ENCODE peak calls at places on chromosomes 12 and 14, in seven cellular contexts. P, C, E, A, D, R and W are unnamed samples.

GRCh38 chr12:124994435-124994975 is 1.1 kb downstream of the BRI3BP start:
- DNase-seq in P (no peak), C (no peak), E (no peak), A (no peak), D (peak), R (peak), W (peak)

GRCh38 chr14:64439141-64439540 is 26.2 kb upstream of the AKAP5 start:
- DNase-seq in P (no peak), C (no peak), E (no peak), A (no peak), D (no peak), R (no peak), W (no peak)

GRCh38 chr14:59374048-59374447 is 91.1 kb downstream of the GPR135 start:
- DNase-seq in P (no peak), C (no peak), E (no peak), A (no peak), D (no peak), R (no peak), W (no peak)

GRCh38 chr12:22700126-22700525 is 75.2 kb downstream of the ETNK1 start:
- DNase-seq in P (no peak), C (no peak), E (no peak), A (no peak), D (no peak), R (no peak), W (peak)

GRCh38 chr12:68856510-68856909 is 48.5 kb downstream of the MDM2 start:
- DNase-seq in P (no peak), C (no peak), E (no peak), A (no peak), D (no peak), R (no peak), W (no peak)

GRCh38 chr14:88706425-88706824 is 86.3 kb downstream of the EML5 start:
- DNase-seq in P (no peak), C (no peak), E (no peak), A (peak), D (no peak), R (no peak), W (peak)

GRCh38 chr12:66491812-66492361 is 187.0 kb downstream of the GRIP1 start:
- DNase-seq in P (no peak), C (no peak), E (no peak), A (peak), D (no peak), R (no peak), W (no peak)

GRCh38 chr12:93990832-93991748 is 157.3 kb upstream of the PLXNC1 start:
- DNase-seq in P (peak), C (no peak), E (no peak), A (peak), D (no peak), R (peak), W (peak)

GRCh38 chr12:68497702-68498101 is 113.0 kb upstream of the RAP1B start:
- DNase-seq in P (no peak), C (no peak), E (peak), A (peak), D (no peak), R (no peak), W (peak)

GRCh38 chr12:45483571-45483970 is 245.9 kb upstream of the ARID2 start:
- DNase-seq in P (no peak), C (no peak), E (no peak), A (peak), D (no peak), R (no peak), W (peak)

GRCh38 chr14:67532998-67533753 is at the start of gene PLEKHH1:
- DNase-seq in P (peak), C (peak), E (peak), A (peak), D (peak), R (peak), W (peak)

GRCh38 chr12:132131952-132132351 is 12.2 kb downstream of the DDX51 start:
- DNase-seq in P (no peak), C (no peak), E (no peak), A (no peak), D (no peak), R (peak), W (no peak)

GRCh38 chr12:4148418-4149056 is 125.0 kb upstream of the CCND2 start:
- DNase-seq in P (no peak), C (peak), E (no peak), A (no peak), D (peak), R (peak), W (no peak)

GRCh38 chr12:21941522-21942376 is 523 bp upstream of the ABCC9 start:
- DNase-seq in P (no peak), C (no peak), E (no peak), A (peak), D (peak), R (peak), W (peak)

GRCh38 chr14:77278461-77279230 is 7.6 kb upstream of the NGB start:
- DNase-seq in P (no peak), C (no peak), E (no peak), A (no peak), D (no peak), R (no peak), W (no peak)

GRCh38 chr12:95336387-95337067 is 118.9 kb downstream of the VEZT start:
- DNase-seq in P (peak), C (no peak), E (peak), A (peak), D (peak), R (peak), W (peak)

GRCh38 chr14:74528406-74528805 is 34.8 kb downstream of the ISCA2 start:
- DNase-seq in P (no peak), C (no peak), E (no peak), A (no peak), D (no peak), R (no peak), W (no peak)

GRCh38 chr14:75274899-75275569 is 3.6 kb upstream of the FOS start:
- DNase-seq in P (no peak), C (peak), E (peak), A (no peak), D (peak), R (peak), W (peak)

GRCh38 chr14:30143617-30144016 is 216.0 kb upstream of the PRKD1 start:
- DNase-seq in P (no peak), C (no peak), E (no peak), A (peak), D (no peak), R (no peak), W (peak)

GRCh38 chr12:96236221-96236822 is 42.1 kb downstream of the ELK3 start:
- DNase-seq in P (no peak), C (peak), E (no peak), A (peak), D (peak), R (no peak), W (peak)

GRCh38 chr14:30214014-30214413 is 286.4 kb upstream of the PRKD1 start:
- DNase-seq in P (no peak), C (no peak), E (no peak), A (peak), D (no peak), R (no peak), W (peak)

GRCh38 chr12:106080786-106081185 is 58.0 kb downstream of the NUAK1 start:
- DNase-seq in P (no peak), C (no peak), E (no peak), A (peak), D (no peak), R (no peak), W (no peak)